ENCODE peak calls at places on chromosomes 4 and X, in six cellular contexts. D, Q, Z, N, J and T are unnamed samples.

GRCh38 chrX:131704136-131704695 is 160.3 kb downstream of the OR13H1 start:
- DNase-seq in D (no peak), Q (no peak), Z (peak), N (no peak), J (no peak), T (peak)

GRCh38 chr4:40204507-40205258 is 7.9 kb downstream of the RHOH start:
- DNase-seq in D (no peak), Q (no peak), Z (no peak), N (no peak), J (no peak), T (no peak)

GRCh38 chr4:17941731-17942130 is 79.8 kb downstream of the LCORL start:
- DNase-seq in D (no peak), Q (no peak), Z (no peak), N (no peak), J (no peak), T (no peak)

GRCh38 chr4:140080883-140081282 is 73.1 kb downstream of the MAML3 start:
- DNase-seq in D (no peak), Q (no peak), Z (no peak), N (no peak), J (no peak), T (no peak)

GRCh38 chr4:154736774-154737173 is 7.0 kb upstream of the LRAT start:
- DNase-seq in D (no peak), Q (no peak), Z (no peak), N (no peak), J (no peak), T (no peak)

GRCh38 chr4:172707622-172708021 is 461.0 kb upstream of the GALNT7 start:
- DNase-seq in D (no peak), Q (no peak), Z (no peak), N (no peak), J (no peak), T (no peak)

GRCh38 chrX:66553973-66554372 is 84.9 kb downstream of the EDA2R start:
- DNase-seq in D (no peak), Q (no peak), Z (no peak), N (no peak), J (no peak), T (no peak)

GRCh38 chr4:4845027-4845426 is 14.4 kb upstream of the MSX1 start:
- DNase-seq in D (no peak), Q (no peak), Z (no peak), N (no peak), J (no peak), T (no peak)

GRCh38 chr4:7765676-7766075 is 174.0 kb downstream of the AFAP1 start:
- DNase-seq in D (no peak), Q (no peak), Z (no peak), N (no peak), J (no peak), T (no peak)